ENCODE peak calls at places on chromosomes 5 and 9, in four cellular contexts. Z is activated CD4-positive, CD25-positive, alpha-beta regulatory T cell; S is NCI-H187 treated with DMSO at 0.1 percent for 48 hours; F is left ventricle myocardium superior. U is an unnamed sample.

GRCh38 chr5:169701910-169702451 is 64.9 kb downstream of the DOCK2 start:
- DNase-seq in Z (no peak), S (no peak), F (no peak), U (no peak)

GRCh38 chr5:107389130-107389553 is 281.6 kb downstream of the EFNA5 start:
- DNase-seq in Z (no peak), S (no peak), F (no peak), U (no peak)

GRCh38 chr9:27933210-27934062 is 360.2 kb upstream of the C9orf72 start:
- DNase-seq in Z (no peak), S (peak; percentile 84), F (no peak), U (no peak)

GRCh38 chr5:56516936-56517521 is 283.9 kb upstream of the ANKRD55 start:
- DNase-seq in Z (no peak), S (no peak), F (no peak), U (no peak)

GRCh38 chr5:168865973-168866372 is 286.8 kb upstream of the PANK3 start:
- DNase-seq in Z (no peak), S (no peak), F (no peak), U (no peak)

GRCh38 chr5:123808841-123809240 is 296.9 kb downstream of the CSNK1G3 start:
- DNase-seq in Z (no peak), S (no peak), F (no peak), U (no peak)

GRCh38 chr5:150320048-150320555 is 17.4 kb upstream of the ARSI start:
- DNase-seq in Z (no peak), S (no peak), F (peak; percentile 57), U (no peak)

GRCh38 chr9:79215819-79216218 is 355.9 kb upstream of the TLE4 start:
- DNase-seq in Z (no peak), S (no peak), F (no peak), U (no peak)

GRCh38 chr5:39650234-39650816 is 225.5 kb upstream of the DAB2 start:
- DNase-seq in Z (no peak), S (no peak), F (no peak), U (no peak)

GRCh38 chr5:169542811-169543210 is 40.8 kb upstream of the SPDL1 start:
- DNase-seq in Z (no peak), S (no peak), F (no peak), U (no peak)

GRCh38 chr5:116814656-116815055 is 240.0 kb upstream of the SEMA6A start:
- DNase-seq in Z (no peak), S (no peak), F (no peak), U (no peak)

GRCh38 chr9:130498298-130498917 is 53.6 kb downstream of the ASS1 start:
- DNase-seq in Z (no peak), S (no peak), F (no peak), U (no peak)

GRCh38 chr5:156824800-156825199 is 25.3 kb upstream of the PPP1R2B start:
- DNase-seq in Z (no peak), S (no peak), F (no peak), U (no peak)

GRCh38 chr9:133396952-133397351 is 20.8 kb downstream of the STKLD1 start:
- DNase-seq in Z (no peak), S (no peak), F (no peak), U (no peak)

GRCh38 chr5:126376443-126376842 is 46.8 kb upstream of the GRAMD2B start:
- DNase-seq in Z (no peak), S (no peak), F (peak; percentile 36), U (no peak)

GRCh38 chr9:89986190-89986589 is 381.4 kb downstream of the GADD45G start:
- DNase-seq in Z (no peak), S (no peak), F (no peak), U (no peak)

GRCh38 chr5:543755-544674 is 19.8 kb upstream of the SLC9A3 start:
- DNase-seq in Z (peak; percentile 22), S (no peak), F (peak; percentile 65), U (no peak)

GRCh38 chr5:1052641-1053390 is 44.2 kb downstream of the NKD2 start:
- DNase-seq in Z (no peak), S (no peak), F (peak; percentile 76), U (no peak)

GRCh38 chr9:34499101-34499500 is 23.7 kb downstream of the ENHO start:
- DNase-seq in Z (no peak), S (no peak), F (no peak), U (no peak)

GRCh38 chr9:111198936-111199335 is 131.1 kb downstream of the OR2K2 start:
- DNase-seq in Z (no peak), S (no peak), F (no peak), U (no peak)

GRCh38 chr5:36073595-36074216 is 7.0 kb upstream of the UGT3A2 start:
- DNase-seq in Z (no peak), S (no peak), F (no peak), U (no peak)

GRCh38 chr5:893711-894110 is 1.0 kb downstream of the TRIP13 start:
- DNase-seq in Z (no peak), S (no peak), F (no peak), U (no peak)

GRCh38 chr9:107737987-107738743 is 248.6 kb upstream of the KLF4 start:
- DNase-seq in Z (no peak), S (no peak), F (peak; percentile 76), U (no peak)

GRCh38 chr5:55993628-55994501 is 898 bp downstream of the IL6ST start:
- DNase-seq in Z (no peak), S (no peak), F (no peak), U (no peak)

GRCh38 chr5:10583663-10584572 is 20.0 kb downstream of the ANKRD33B start:
- DNase-seq in Z (no peak), S (no peak), F (no peak), U (no peak)

GRCh38 chr5:81189875-81190467 is 43.2 kb upstream of the CKMT2 start:
- DNase-seq in Z (no peak), S (no peak), F (no peak), U (no peak)

GRCh38 chr9:20853866-20854265 is 169.8 kb downstream of the FOCAD start:
- DNase-seq in Z (no peak), S (no peak), F (no peak), U (no peak)

GRCh38 chr9:137757139-137757538 is 120.4 kb upstream of the CACNA1B start:
- DNase-seq in Z (no peak), S (no peak), F (peak; percentile 73), U (no peak)

GRCh38 chr5:6832994-6833393 is 119.8 kb downstream of the TENT4A start:
- DNase-seq in Z (no peak), S (no peak), F (no peak), U (no peak)